ENCODE peak calls at places on chromosomes 12 and 14, in seven cellular contexts. X is HFFc6, T is memory B cell, D is T47D, O is HFF-Myc, A is NCI-H1105, V is NCI-H1092 treated with DMSO at 0.1 percent for 48 hours. U is an unnamed sample.

GRCh38 chr12:121576851-121577391 is 3.9 kb downstream of the KDM2B start:
- DNase-seq in X (peak), T (no peak), D (no peak), O (peak), A (no peak), V (no peak), U (no peak)

GRCh38 chr14:96461950-96462798 is 40.0 kb upstream of the PAPOLA start:
- DNase-seq in X (no peak), T (no peak), D (no peak), O (no peak), A (no peak), V (no peak), U (no peak)

GRCh38 chr14:39145266-39145966 is 24.7 kb downstream of the TRAPPC6B start:
- DNase-seq in X (no peak), T (no peak), D (no peak), O (no peak), A (no peak), V (no peak), U (no peak)

GRCh38 chr12:71046215-71046614 is 111.6 kb downstream of the TSPAN8 start:
- DNase-seq in X (no peak), T (no peak), D (no peak), O (no peak), A (no peak), V (no peak), U (no peak)

GRCh38 chr12:52539024-52539820 is 13.7 kb downstream of the KRT71 start:
- DNase-seq in X (peak), T (no peak), D (no peak), O (peak), A (peak), V (peak), U (no peak)

GRCh38 chr12:30985814-30986452 is 59.4 kb downstream of the TSPAN11 start:
- DNase-seq in X (peak), T (no peak), D (peak), O (no peak), A (peak), V (peak), U (no peak)

GRCh38 chr12:124231980-124232653 is 62.8 kb upstream of the RFLNA start:
- DNase-seq in X (no peak), T (no peak), D (peak), O (no peak), A (no peak), V (peak), U (no peak)

GRCh38 chr12:53324113-53324778 is 2.8 kb upstream of the AAAS start:
- DNase-seq in X (no peak), T (peak), D (no peak), O (no peak), A (no peak), V (no peak), U (no peak)

GRCh38 chr14:92135269-92135668 is 13.5 kb downstream of the CPSF2 start:
- DNase-seq in X (peak), T (no peak), D (no peak), O (no peak), A (peak), V (peak), U (no peak)

GRCh38 chr12:26979733-26980132 is 34.5 kb downstream of the TM7SF3 start:
- DNase-seq in X (no peak), T (no peak), D (no peak), O (no peak), A (no peak), V (no peak), U (no peak)

GRCh38 chr12:85076688-85077430 is 40.7 kb downstream of the LRRIQ1 start:
- DNase-seq in X (peak), T (no peak), D (peak), O (peak), A (peak), V (peak), U (peak)

GRCh38 chr12:116529048-116529447 is 30.1 kb upstream of the MAP1LC3B2 start:
- DNase-seq in X (peak), T (no peak), D (no peak), O (no peak), A (no peak), V (no peak), U (peak)

U was measured in NCI-H446 treated with DMSO at 0.1 percent for 48 hours.